ENCODE peak calls at places on chromosomes 6 and 20, in five cellular contexts. One of them, this sample, is unnamed.

GRCh38 chr6:43767553-43768505 is 2.2 kb upstream of the VEGFA start:
- DNase-seq in heart right ventricle: no peak
- DNase-seq in activated CD8-positive, alpha-beta memory T cell treated with anti-CD3 and anti-CD28 coated beads for 4 hours: no peak
- DNase-seq in hepatic stellate cell: no peak
- DNase-seq in Kasumi-1: no peak
- DNase-seq in this sample: no peak

GRCh38 chr6:155544677-155545076 is 89.0 kb upstream of the NOX3 start:
- DNase-seq in heart right ventricle: no peak
- DNase-seq in activated CD8-positive, alpha-beta memory T cell treated with anti-CD3 and anti-CD28 coated beads for 4 hours: no peak
- DNase-seq in hepatic stellate cell: no peak
- DNase-seq in Kasumi-1: no peak
- DNase-seq in this sample: no peak

GRCh38 chr6:87093651-87094050 is 1.3 kb downstream of the CGA start:
- DNase-seq in heart right ventricle: no peak
- DNase-seq in activated CD8-positive, alpha-beta memory T cell treated with anti-CD3 and anti-CD28 coated beads for 4 hours: no peak
- DNase-seq in hepatic stellate cell: no peak
- DNase-seq in Kasumi-1: no peak
- DNase-seq in this sample: no peak

GRCh38 chr6:150600302-150601017 is 775 bp downstream of the PLEKHG1 start:
- DNase-seq in heart right ventricle: peak; percentile 73
- DNase-seq in activated CD8-positive, alpha-beta memory T cell treated with anti-CD3 and anti-CD28 coated beads for 4 hours: no peak
- DNase-seq in hepatic stellate cell: peak; percentile 47
- DNase-seq in Kasumi-1: peak; percentile 36
- DNase-seq in this sample: no peak

GRCh38 chr6:111472933-111473435 is 10.0 kb downstream of the REV3L start:
- DNase-seq in heart right ventricle: no peak
- DNase-seq in activated CD8-positive, alpha-beta memory T cell treated with anti-CD3 and anti-CD28 coated beads for 4 hours: no peak
- DNase-seq in hepatic stellate cell: no peak
- DNase-seq in Kasumi-1: no peak
- DNase-seq in this sample: no peak

GRCh38 chr6:152404458-152404857 is 232.7 kb downstream of the SYNE1 start:
- DNase-seq in heart right ventricle: no peak
- DNase-seq in activated CD8-positive, alpha-beta memory T cell treated with anti-CD3 and anti-CD28 coated beads for 4 hours: no peak
- DNase-seq in hepatic stellate cell: no peak
- DNase-seq in Kasumi-1: no peak
- DNase-seq in this sample: no peak

GRCh38 chr6:105226598-105227291 is 46.9 kb upstream of the POPDC3 start:
- DNase-seq in heart right ventricle: peak; percentile 17
- DNase-seq in activated CD8-positive, alpha-beta memory T cell treated with anti-CD3 and anti-CD28 coated beads for 4 hours: no peak
- DNase-seq in hepatic stellate cell: no peak
- DNase-seq in Kasumi-1: no peak
- DNase-seq in this sample: no peak

GRCh38 chr20:6162239-6162638 is 39.4 kb upstream of the FERMT1 start:
- DNase-seq in heart right ventricle: peak; percentile 76
- DNase-seq in activated CD8-positive, alpha-beta memory T cell treated with anti-CD3 and anti-CD28 coated beads for 4 hours: no peak
- DNase-seq in hepatic stellate cell: no peak
- DNase-seq in Kasumi-1: no peak
- DNase-seq in this sample: no peak

GRCh38 chr6:63672582-63673129 is 37.1 kb downstream of the PHF3 start:
- DNase-seq in heart right ventricle: no peak
- DNase-seq in activated CD8-positive, alpha-beta memory T cell treated with anti-CD3 and anti-CD28 coated beads for 4 hours: no peak
- DNase-seq in hepatic stellate cell: no peak
- DNase-seq in Kasumi-1: no peak
- DNase-seq in this sample: no peak

GRCh38 chr20:36527331-36528125 is 13.8 kb upstream of the MYL9 start:
- DNase-seq in heart right ventricle: no peak
- DNase-seq in activated CD8-positive, alpha-beta memory T cell treated with anti-CD3 and anti-CD28 coated beads for 4 hours: no peak
- DNase-seq in hepatic stellate cell: no peak
- DNase-seq in Kasumi-1: no peak
- DNase-seq in this sample: no peak

GRCh38 chr6:39053854-39054576 is 5.4 kb downstream of the GLP1R start:
- DNase-seq in heart right ventricle: no peak
- DNase-seq in activated CD8-positive, alpha-beta memory T cell treated with anti-CD3 and anti-CD28 coated beads for 4 hours: no peak
- DNase-seq in hepatic stellate cell: no peak
- DNase-seq in Kasumi-1: no peak
- DNase-seq in this sample: no peak

GRCh38 chr20:21228511-21228910 is 74.6 kb upstream of the XRN2 start:
- DNase-seq in heart right ventricle: no peak
- DNase-seq in activated CD8-positive, alpha-beta memory T cell treated with anti-CD3 and anti-CD28 coated beads for 4 hours: no peak
- DNase-seq in hepatic stellate cell: no peak
- DNase-seq in Kasumi-1: no peak
- DNase-seq in this sample: no peak

GRCh38 chr20:45359406-45360148 is 3.4 kb upstream of the SYS1 start:
- DNase-seq in heart right ventricle: no peak
- DNase-seq in activated CD8-positive, alpha-beta memory T cell treated with anti-CD3 and anti-CD28 coated beads for 4 hours: no peak
- DNase-seq in hepatic stellate cell: no peak
- DNase-seq in Kasumi-1: no peak
- DNase-seq in this sample: no peak

GRCh38 chr6:15256538-15257222 is 10.8 kb downstream of the JARID2 start:
- DNase-seq in heart right ventricle: peak; percentile 41
- DNase-seq in activated CD8-positive, alpha-beta memory T cell treated with anti-CD3 and anti-CD28 coated beads for 4 hours: no peak
- DNase-seq in hepatic stellate cell: no peak
- DNase-seq in Kasumi-1: no peak
- DNase-seq in this sample: no peak

GRCh38 chr6:26230336-26230735 is 134.7 kb upstream of the BTN3A2 start:
- DNase-seq in heart right ventricle: no peak
- DNase-seq in activated CD8-positive, alpha-beta memory T cell treated with anti-CD3 and anti-CD28 coated beads for 4 hours: no peak
- DNase-seq in hepatic stellate cell: no peak
- DNase-seq in Kasumi-1: no peak
- DNase-seq in this sample: no peak

GRCh38 chr20:16574656-16575355 is 1.6 kb upstream of the KIF16B start:
- DNase-seq in heart right ventricle: peak; percentile 90
- DNase-seq in activated CD8-positive, alpha-beta memory T cell treated with anti-CD3 and anti-CD28 coated beads for 4 hours: peak; percentile 56
- DNase-seq in hepatic stellate cell: peak; percentile 92
- DNase-seq in Kasumi-1: peak; percentile 85
- DNase-seq in this sample: no peak

GRCh38 chr6:43334466-43335095 is 26.0 kb upstream of the CRIP3 start:
- DNase-seq in heart right ventricle: no peak
- DNase-seq in activated CD8-positive, alpha-beta memory T cell treated with anti-CD3 and anti-CD28 coated beads for 4 hours: no peak
- DNase-seq in hepatic stellate cell: peak; percentile 12
- DNase-seq in Kasumi-1: peak; percentile 74
- DNase-seq in this sample: no peak

GRCh38 chr6:33375143-33375649 is 16.4 kb upstream of the KIFC1 start:
- DNase-seq in heart right ventricle: peak; percentile 78
- DNase-seq in activated CD8-positive, alpha-beta memory T cell treated with anti-CD3 and anti-CD28 coated beads for 4 hours: no peak
- DNase-seq in hepatic stellate cell: no peak
- DNase-seq in Kasumi-1: peak; percentile 38
- DNase-seq in this sample: no peak

GRCh38 chr6:42271834-42272805 is 54.5 kb upstream of the MRPS10 start:
- DNase-seq in heart right ventricle: no peak
- DNase-seq in activated CD8-positive, alpha-beta memory T cell treated with anti-CD3 and anti-CD28 coated beads for 4 hours: no peak
- DNase-seq in hepatic stellate cell: no peak
- DNase-seq in Kasumi-1: no peak
- DNase-seq in this sample: no peak

GRCh38 chr6:33380272-33380981 is 11.2 kb upstream of the KIFC1 start:
- DNase-seq in heart right ventricle: no peak
- DNase-seq in activated CD8-positive, alpha-beta memory T cell treated with anti-CD3 and anti-CD28 coated beads for 4 hours: no peak
- DNase-seq in hepatic stellate cell: no peak
- DNase-seq in Kasumi-1: no peak
- DNase-seq in this sample: no peak

GRCh38 chr6:35363293-35363750 is 21.0 kb downstream of the PPARD start:
- DNase-seq in heart right ventricle: peak; percentile 44
- DNase-seq in activated CD8-positive, alpha-beta memory T cell treated with anti-CD3 and anti-CD28 coated beads for 4 hours: no peak
- DNase-seq in hepatic stellate cell: no peak
- DNase-seq in Kasumi-1: no peak
- DNase-seq in this sample: peak; percentile 20

GRCh38 chr6:18076231-18076630 is 46.2 kb downstream of the NHLRC1 start:
- DNase-seq in heart right ventricle: no peak
- DNase-seq in activated CD8-positive, alpha-beta memory T cell treated with anti-CD3 and anti-CD28 coated beads for 4 hours: no peak
- DNase-seq in hepatic stellate cell: no peak
- DNase-seq in Kasumi-1: no peak
- DNase-seq in this sample: no peak

GRCh38 chr6:36963451-36964290 is 9.1 kb downstream of the PI16 start:
- DNase-seq in heart right ventricle: no peak
- DNase-seq in activated CD8-positive, alpha-beta memory T cell treated with anti-CD3 and anti-CD28 coated beads for 4 hours: no peak
- DNase-seq in hepatic stellate cell: no peak
- DNase-seq in Kasumi-1: no peak
- DNase-seq in this sample: no peak

GRCh38 chr6:40906759-40907158 is 132.3 kb downstream of the UNC5CL start:
- DNase-seq in heart right ventricle: no peak
- DNase-seq in activated CD8-positive, alpha-beta memory T cell treated with anti-CD3 and anti-CD28 coated beads for 4 hours: no peak
- DNase-seq in hepatic stellate cell: no peak
- DNase-seq in Kasumi-1: no peak
- DNase-seq in this sample: no peak

GRCh38 chr6:111658445-111659154 is 52.9 kb upstream of the TRAF3IP2 start:
- DNase-seq in heart right ventricle: no peak
- DNase-seq in activated CD8-positive, alpha-beta memory T cell treated with anti-CD3 and anti-CD28 coated beads for 4 hours: no peak
- DNase-seq in hepatic stellate cell: no peak
- DNase-seq in Kasumi-1: no peak
- DNase-seq in this sample: no peak

GRCh38 chr20:41456341-41456740 is 89.7 kb upstream of the EMILIN3 start:
- DNase-seq in heart right ventricle: no peak
- DNase-seq in activated CD8-positive, alpha-beta memory T cell treated with anti-CD3 and anti-CD28 coated beads for 4 hours: no peak
- DNase-seq in hepatic stellate cell: no peak
- DNase-seq in Kasumi-1: no peak
- DNase-seq in this sample: no peak

GRCh38 chr6:145668844-145669243 is 66.5 kb downstream of the EPM2A start:
- DNase-seq in heart right ventricle: no peak
- DNase-seq in activated CD8-positive, alpha-beta memory T cell treated with anti-CD3 and anti-CD28 coated beads for 4 hours: no peak
- DNase-seq in hepatic stellate cell: no peak
- DNase-seq in Kasumi-1: no peak
- DNase-seq in this sample: no peak

GRCh38 chr6:151294561-151295101 is 54.9 kb downstream of the AKAP12 start:
- DNase-seq in heart right ventricle: no peak
- DNase-seq in activated CD8-positive, alpha-beta memory T cell treated with anti-CD3 and anti-CD28 coated beads for 4 hours: no peak
- DNase-seq in hepatic stellate cell: peak; percentile 60
- DNase-seq in Kasumi-1: no peak
- DNase-seq in this sample: no peak

GRCh38 chr6:111914617-111915016 is 41.4 kb upstream of the FYN start:
- DNase-seq in heart right ventricle: no peak
- DNase-seq in activated CD8-positive, alpha-beta memory T cell treated with anti-CD3 and anti-CD28 coated beads for 4 hours: no peak
- DNase-seq in hepatic stellate cell: no peak
- DNase-seq in Kasumi-1: no peak
- DNase-seq in this sample: no peak

GRCh38 chr6:24666616-24667377 is at the start of the genes ACOT13 and TDP2:
- DNase-seq in heart right ventricle: peak; percentile 95
- DNase-seq in activated CD8-positive, alpha-beta memory T cell treated with anti-CD3 and anti-CD28 coated beads for 4 hours: peak; percentile 92
- DNase-seq in hepatic stellate cell: peak; percentile 97
- DNase-seq in Kasumi-1: peak; percentile 99
- DNase-seq in this sample: peak; percentile 31

GRCh38 chr6:47168176-47168575 is 126.0 kb upstream of the ADGRF1 start:
- DNase-seq in heart right ventricle: no peak
- DNase-seq in activated CD8-positive, alpha-beta memory T cell treated with anti-CD3 and anti-CD28 coated beads for 4 hours: no peak
- DNase-seq in hepatic stellate cell: peak; percentile 31
- DNase-seq in Kasumi-1: peak; percentile 76
- DNase-seq in this sample: peak; percentile 46

GRCh38 chr6:150352321-150353296 is 16.2 kb upstream of the IYD start:
- DNase-seq in heart right ventricle: no peak
- DNase-seq in activated CD8-positive, alpha-beta memory T cell treated with anti-CD3 and anti-CD28 coated beads for 4 hours: no peak
- DNase-seq in hepatic stellate cell: no peak
- DNase-seq in Kasumi-1: no peak
- DNase-seq in this sample: no peak

GRCh38 chr6:145963216-145964068 is 716 bp downstream of the SHPRH start:
- DNase-seq in heart right ventricle: no peak
- DNase-seq in activated CD8-positive, alpha-beta memory T cell treated with anti-CD3 and anti-CD28 coated beads for 4 hours: peak; percentile 5
- DNase-seq in hepatic stellate cell: peak; percentile 41
- DNase-seq in Kasumi-1: peak; percentile 49
- DNase-seq in this sample: no peak

GRCh38 chr20:51696304-51697118 is 71.7 kb downstream of the ATP9A start:
- DNase-seq in heart right ventricle: no peak
- DNase-seq in activated CD8-positive, alpha-beta memory T cell treated with anti-CD3 and anti-CD28 coated beads for 4 hours: no peak
- DNase-seq in hepatic stellate cell: peak; percentile 19
- DNase-seq in Kasumi-1: no peak
- DNase-seq in this sample: no peak

GRCh38 chr6:40674170-40674569 is 87.0 kb upstream of the LRFN2 start:
- DNase-seq in heart right ventricle: no peak
- DNase-seq in activated CD8-positive, alpha-beta memory T cell treated with anti-CD3 and anti-CD28 coated beads for 4 hours: no peak
- DNase-seq in hepatic stellate cell: no peak
- DNase-seq in Kasumi-1: no peak
- DNase-seq in this sample: no peak